ENCODE peak calls at places on chromosomes 3 and 15, in six cellular contexts. One of them, this sample, is unnamed.
A peak's percentile ranks its signal among the peaks of the same experiment; 100 is the strongest.

GRCh38 chr3:125059488-125060245 is 3.9 kb upstream of the HEG1 start:
- DNase-seq in mesendoderm: peak; percentile 60
- DNase-seq in mesenchymal stem cell: peak; percentile 60
- DNase-seq in neuronal stem cell: no peak
- DNase-seq in H1: no peak
- DNase-seq in trophoblast cell: no peak
- DNase-seq in this sample: peak; percentile 37

GRCh38 chr3:150314248-150315027 is 93.7 kb upstream of the TSC22D2 start:
- DNase-seq in mesendoderm: no peak
- DNase-seq in mesenchymal stem cell: no peak
- DNase-seq in neuronal stem cell: no peak
- DNase-seq in H1: no peak
- DNase-seq in trophoblast cell: peak; percentile 43
- DNase-seq in this sample: no peak

GRCh38 chr3:172065534-172065933 is 26.2 kb downstream of the FNDC3B start:
- DNase-seq in mesendoderm: no peak
- DNase-seq in mesenchymal stem cell: peak; percentile 60
- DNase-seq in neuronal stem cell: no peak
- DNase-seq in H1: no peak
- DNase-seq in trophoblast cell: no peak
- DNase-seq in this sample: peak; percentile 92

GRCh38 chr3:156509209-156510174 is 45.4 kb downstream of the SSR3 start:
- DNase-seq in mesendoderm: peak; percentile 59
- DNase-seq in mesenchymal stem cell: peak; percentile 69
- DNase-seq in neuronal stem cell: peak; percentile 21
- DNase-seq in H1: no peak
- DNase-seq in trophoblast cell: no peak
- DNase-seq in this sample: peak; percentile 66

GRCh38 chr15:81940467-81941451 is 105.1 kb downstream of the MEX3B start:
- DNase-seq in mesendoderm: no peak
- DNase-seq in mesenchymal stem cell: peak; percentile 73
- DNase-seq in neuronal stem cell: no peak
- DNase-seq in H1: no peak
- DNase-seq in trophoblast cell: peak; percentile 20
- DNase-seq in this sample: peak; percentile 92

GRCh38 chr3:77935418-77935817 is 895.5 kb downstream of the ROBO2 start:
- DNase-seq in mesendoderm: peak; percentile 4
- DNase-seq in mesenchymal stem cell: no peak
- DNase-seq in neuronal stem cell: no peak
- DNase-seq in H1: no peak
- DNase-seq in trophoblast cell: no peak
- DNase-seq in this sample: no peak

GRCh38 chr15:92393994-92394326 is 279 bp downstream of the ST8SIA2 start:
- DNase-seq in mesendoderm: peak; percentile 38
- DNase-seq in mesenchymal stem cell: no peak
- DNase-seq in neuronal stem cell: peak; percentile 49
- DNase-seq in H1: no peak
- DNase-seq in trophoblast cell: no peak
- DNase-seq in this sample: no peak

GRCh38 chr3:171494457-171495109 is 34.4 kb upstream of the TNIK start:
- DNase-seq in mesendoderm: no peak
- DNase-seq in mesenchymal stem cell: peak; percentile 39
- DNase-seq in neuronal stem cell: no peak
- DNase-seq in H1: no peak
- DNase-seq in trophoblast cell: no peak
- DNase-seq in this sample: no peak

GRCh38 chr15:58182460-58183163 is 44.4 kb downstream of the AQP9 start:
- DNase-seq in mesendoderm: peak; percentile 75
- DNase-seq in mesenchymal stem cell: peak; percentile 40
- DNase-seq in neuronal stem cell: peak; percentile 51
- DNase-seq in H1: peak; percentile 36
- DNase-seq in trophoblast cell: peak; percentile 31
- DNase-seq in this sample: peak; percentile 41

GRCh38 chr15:31381801-31382692 is 55.4 kb downstream of the KLF13 start:
- DNase-seq in mesendoderm: no peak
- DNase-seq in mesenchymal stem cell: no peak
- DNase-seq in neuronal stem cell: no peak
- DNase-seq in H1: no peak
- DNase-seq in trophoblast cell: no peak
- DNase-seq in this sample: no peak

GRCh38 chr15:50487287-50487686 is 59.2 kb downstream of the USP50 start:
- DNase-seq in mesendoderm: no peak
- DNase-seq in mesenchymal stem cell: no peak
- DNase-seq in neuronal stem cell: no peak
- DNase-seq in H1: no peak
- DNase-seq in trophoblast cell: no peak
- DNase-seq in this sample: no peak

GRCh38 chr3:143173242-143173641 is 53.7 kb downstream of the CHST2 start:
- DNase-seq in mesendoderm: no peak
- DNase-seq in mesenchymal stem cell: no peak
- DNase-seq in neuronal stem cell: no peak
- DNase-seq in H1: no peak
- DNase-seq in trophoblast cell: no peak
- DNase-seq in this sample: no peak

GRCh38 chr3:178949896-178950295 is 121.7 kb downstream of the ZMAT3 start:
- DNase-seq in mesendoderm: no peak
- DNase-seq in mesenchymal stem cell: peak; percentile 48
- DNase-seq in neuronal stem cell: no peak
- DNase-seq in H1: no peak
- DNase-seq in trophoblast cell: no peak
- DNase-seq in this sample: no peak

GRCh38 chr3:126661965-126662364 is 7.0 kb upstream of the TXNRD3 start:
- DNase-seq in mesendoderm: no peak
- DNase-seq in mesenchymal stem cell: no peak
- DNase-seq in neuronal stem cell: no peak
- DNase-seq in H1: no peak
- DNase-seq in trophoblast cell: no peak
- DNase-seq in this sample: no peak

GRCh38 chr3:194093822-194094221 is 42.1 kb upstream of the HES1 start:
- DNase-seq in mesendoderm: no peak
- DNase-seq in mesenchymal stem cell: no peak
- DNase-seq in neuronal stem cell: no peak
- DNase-seq in H1: no peak
- DNase-seq in trophoblast cell: no peak
- DNase-seq in this sample: no peak

GRCh38 chr3:154176036-154176435 is 54.8 kb downstream of the ARHGEF26 start:
- DNase-seq in mesendoderm: no peak
- DNase-seq in mesenchymal stem cell: no peak
- DNase-seq in neuronal stem cell: no peak
- DNase-seq in H1: no peak
- DNase-seq in trophoblast cell: no peak
- DNase-seq in this sample: no peak

GRCh38 chr3:172649987-172650386 is 60.9 kb downstream of the NCEH1 start:
- DNase-seq in mesendoderm: no peak
- DNase-seq in mesenchymal stem cell: no peak
- DNase-seq in neuronal stem cell: no peak
- DNase-seq in H1: no peak
- DNase-seq in trophoblast cell: peak; percentile 82
- DNase-seq in this sample: no peak

GRCh38 chr3:33537135-33537534 is 96.9 kb upstream of the UBP1 start:
- DNase-seq in mesendoderm: no peak
- DNase-seq in mesenchymal stem cell: no peak
- DNase-seq in neuronal stem cell: no peak
- DNase-seq in H1: no peak
- DNase-seq in trophoblast cell: no peak
- DNase-seq in this sample: no peak

GRCh38 chr15:25738171-25738792 is 124.8 kb downstream of the ATP10A start:
- DNase-seq in mesendoderm: no peak
- DNase-seq in mesenchymal stem cell: no peak
- DNase-seq in neuronal stem cell: no peak
- DNase-seq in H1: no peak
- DNase-seq in trophoblast cell: no peak
- DNase-seq in this sample: peak; percentile 46

GRCh38 chr15:97961067-97961954 is 808 bp downstream of the ARRDC4 start:
- DNase-seq in mesendoderm: peak; percentile 27
- DNase-seq in mesenchymal stem cell: peak; percentile 20
- DNase-seq in neuronal stem cell: peak; percentile 9
- DNase-seq in H1: peak; percentile 13
- DNase-seq in trophoblast cell: no peak
- DNase-seq in this sample: peak; percentile 4

GRCh38 chr3:128319107-128319506 is 147.6 kb downstream of the DNAJB8 start:
- DNase-seq in mesendoderm: no peak
- DNase-seq in mesenchymal stem cell: no peak
- DNase-seq in neuronal stem cell: no peak
- DNase-seq in H1: no peak
- DNase-seq in trophoblast cell: no peak
- DNase-seq in this sample: no peak

GRCh38 chr3:39146611-39147373 is 6.6 kb downstream of the CSRNP1 start:
- DNase-seq in mesendoderm: peak; percentile 91
- DNase-seq in mesenchymal stem cell: peak; percentile 99
- DNase-seq in neuronal stem cell: no peak
- DNase-seq in H1: no peak
- DNase-seq in trophoblast cell: peak; percentile 99
- DNase-seq in this sample: peak; percentile 98

GRCh38 chr3:63043631-63044030 is 168.4 kb upstream of the CADPS start:
- DNase-seq in mesendoderm: no peak
- DNase-seq in mesenchymal stem cell: no peak
- DNase-seq in neuronal stem cell: no peak
- DNase-seq in H1: no peak
- DNase-seq in trophoblast cell: no peak
- DNase-seq in this sample: no peak

GRCh38 chr3:88810455-88810854 is 297.0 kb upstream of the EPHA3 start:
- DNase-seq in mesendoderm: peak; percentile 3
- DNase-seq in mesenchymal stem cell: peak; percentile 31
- DNase-seq in neuronal stem cell: no peak
- DNase-seq in H1: no peak
- DNase-seq in trophoblast cell: no peak
- DNase-seq in this sample: peak; percentile 60

GRCh38 chr3:184645304-184645703 is 66.6 kb downstream of the MAGEF1 start:
- DNase-seq in mesendoderm: peak; percentile 78
- DNase-seq in mesenchymal stem cell: peak; percentile 57
- DNase-seq in neuronal stem cell: no peak
- DNase-seq in H1: no peak
- DNase-seq in trophoblast cell: no peak
- DNase-seq in this sample: peak; percentile 20

GRCh38 chr3:29889230-29889629 is 608.4 kb downstream of the RBMS3 start:
- DNase-seq in mesendoderm: no peak
- DNase-seq in mesenchymal stem cell: no peak
- DNase-seq in neuronal stem cell: no peak
- DNase-seq in H1: no peak
- DNase-seq in trophoblast cell: no peak
- DNase-seq in this sample: peak; percentile 67

GRCh38 chr3:2218375-2218774 is 119.7 kb downstream of the CNTN4 start:
- DNase-seq in mesendoderm: no peak
- DNase-seq in mesenchymal stem cell: no peak
- DNase-seq in neuronal stem cell: no peak
- DNase-seq in H1: no peak
- DNase-seq in trophoblast cell: no peak
- DNase-seq in this sample: no peak

GRCh38 chr3:115788921-115789470 is 165.7 kb downstream of the GAP43 start:
- DNase-seq in mesendoderm: no peak
- DNase-seq in mesenchymal stem cell: peak; percentile 67
- DNase-seq in neuronal stem cell: no peak
- DNase-seq in H1: no peak
- DNase-seq in trophoblast cell: peak; percentile 54
- DNase-seq in this sample: peak; percentile 92

GRCh38 chr3:111236833-111237713 is 165.5 kb downstream of the NECTIN3 start:
- DNase-seq in mesendoderm: peak; percentile 63
- DNase-seq in mesenchymal stem cell: no peak
- DNase-seq in neuronal stem cell: no peak
- DNase-seq in H1: no peak
- DNase-seq in trophoblast cell: no peak
- DNase-seq in this sample: peak; percentile 52

GRCh38 chr3:141625506-141625905 is 112.6 kb upstream of the RNF7 start:
- DNase-seq in mesendoderm: no peak
- DNase-seq in mesenchymal stem cell: no peak
- DNase-seq in neuronal stem cell: no peak
- DNase-seq in H1: no peak
- DNase-seq in trophoblast cell: no peak
- DNase-seq in this sample: peak; percentile 34

GRCh38 chr3:99317196-99317595 is 321.2 kb upstream of the COL8A1 start:
- DNase-seq in mesendoderm: no peak
- DNase-seq in mesenchymal stem cell: no peak
- DNase-seq in neuronal stem cell: no peak
- DNase-seq in H1: no peak
- DNase-seq in trophoblast cell: no peak
- DNase-seq in this sample: no peak

GRCh38 chr15:62779041-62779810 is 263.3 kb upstream of the TPM1 start:
- DNase-seq in mesendoderm: no peak
- DNase-seq in mesenchymal stem cell: peak; percentile 73
- DNase-seq in neuronal stem cell: no peak
- DNase-seq in H1: no peak
- DNase-seq in trophoblast cell: peak; percentile 69
- DNase-seq in this sample: peak; percentile 78

GRCh38 chr3:139601191-139601961 is 61.8 kb upstream of the RBP1 start:
- DNase-seq in mesendoderm: no peak
- DNase-seq in mesenchymal stem cell: no peak
- DNase-seq in neuronal stem cell: no peak
- DNase-seq in H1: no peak
- DNase-seq in trophoblast cell: no peak
- DNase-seq in this sample: no peak

GRCh38 chr3:139597947-139598346 is 58.4 kb upstream of the RBP1 start:
- DNase-seq in mesendoderm: no peak
- DNase-seq in mesenchymal stem cell: no peak
- DNase-seq in neuronal stem cell: no peak
- DNase-seq in H1: no peak
- DNase-seq in trophoblast cell: no peak
- DNase-seq in this sample: no peak
- H3K4me3 ChIP-seq in mesendoderm: no peak overlapping the region
- H3K4me3 ChIP-seq in mesenchymal stem cell: no peak overlapping the region
- H3K4me3 ChIP-seq in neuronal stem cell: no peak overlapping the region
- H3K4me3 ChIP-seq in H1: no peak overlapping the region
- H3K4me3 ChIP-seq in trophoblast cell: no peak overlapping the region
- H3K4me3 ChIP-seq in this sample: no peak overlapping the region

GRCh38 chr3:47781685-47782537 is at the start of gene SMARCC1:
- DNase-seq in mesendoderm: peak; percentile 99
- DNase-seq in mesenchymal stem cell: peak; percentile 97
- DNase-seq in neuronal stem cell: peak; percentile 97
- DNase-seq in H1: peak; percentile 85
- DNase-seq in trophoblast cell: peak; percentile 99
- DNase-seq in this sample: peak; percentile 97
- H2BK120ac ChIP-seq in mesendoderm: peak within 1 kb of the TSS; percentile 51
- H2BK120ac ChIP-seq in mesenchymal stem cell: peak within 1 kb of the TSS; percentile 92
- H2BK120ac ChIP-seq in neuronal stem cell: no peak within 1 kb of the TSS
- H2BK120ac ChIP-seq in H1: peak within 1 kb of the TSS; percentile 76
- H2BK120ac ChIP-seq in trophoblast cell: peak within 1 kb of the TSS; percentile 96
- H2BK120ac ChIP-seq in this sample: peak within 1 kb of the TSS; percentile 15

DNA sequence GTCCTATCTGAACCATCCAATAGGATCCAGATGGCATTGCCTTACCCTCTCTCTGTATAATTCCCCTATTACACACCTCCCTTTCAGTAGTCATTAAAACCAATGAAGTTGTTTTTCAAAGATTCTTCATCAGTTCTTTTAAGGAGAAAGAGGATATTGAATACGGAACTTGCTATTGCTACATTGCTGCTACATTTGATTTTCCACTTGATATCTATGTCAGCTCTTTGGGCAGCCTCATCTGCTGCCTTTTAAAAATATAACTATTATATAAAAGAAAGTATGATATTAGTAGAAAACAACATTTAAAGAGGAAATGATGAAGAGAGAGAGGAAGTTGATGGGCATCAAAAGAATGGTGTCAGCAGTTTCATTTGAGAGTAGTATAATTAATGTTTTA is 171.4 kb downstream of the NFKBIZ start:
- DNase-seq in mesendoderm: no peak
- DNase-seq in mesenchymal stem cell: no peak
- DNase-seq in neuronal stem cell: no peak
- DNase-seq in H1: no peak
- DNase-seq in trophoblast cell: no peak
- DNase-seq in this sample: no peak
- H3K4me3 ChIP-seq in mesendoderm: no peak overlapping the region
- H3K4me3 ChIP-seq in mesenchymal stem cell: no peak overlapping the region
- H3K4me3 ChIP-seq in neuronal stem cell: no peak overlapping the region
- H3K4me3 ChIP-seq in H1: no peak overlapping the region
- H3K4me3 ChIP-seq in trophoblast cell: no peak overlapping the region
- H3K4me3 ChIP-seq in this sample: no peak overlapping the region

GRCh38 chr3:66609660-66610547 is 109.1 kb upstream of the LRIG1 start:
- DNase-seq in mesendoderm: peak; percentile 72
- DNase-seq in mesenchymal stem cell: no peak
- DNase-seq in neuronal stem cell: peak; percentile 57
- DNase-seq in H1: no peak
- DNase-seq in trophoblast cell: no peak
- DNase-seq in this sample: peak; percentile 90
- H2BK120ac ChIP-seq in mesendoderm: peak overlapping the region; percentile 67
- H2BK120ac ChIP-seq in mesenchymal stem cell: no peak overlapping the region
- H2BK120ac ChIP-seq in neuronal stem cell: no peak overlapping the region
- H2BK120ac ChIP-seq in H1: peak overlapping the region; percentile 22
- H2BK120ac ChIP-seq in trophoblast cell: no peak overlapping the region
- H2BK120ac ChIP-seq in this sample: peak overlapping the region; percentile 30

This sample was measured in IMR-90.